ENCODE peak calls at places on chromosomes 12 and 14, in four cellular contexts. D is neural progenitor cell, U is lower lobe of right lung, G is tibial artery. R is an unnamed sample.
A peak's percentile ranks its signal among the peaks of the same experiment; 100 is the strongest.

GRCh38 chr12:6062427-6063378 is 61.8 kb downstream of the VWF start:
- DNase-seq in D (peak; percentile 69), U (peak; percentile 63), G (no peak), R (peak; percentile 69)

GRCh38 chr12:50488801-50489200 is 16.0 kb upstream of the DIP2B start:
- DNase-seq in D (no peak), U (no peak), G (no peak), R (no peak)

GRCh38 chr12:121893901-121894540 is 5.4 kb downstream of the PSMD9 start:
- DNase-seq in D (no peak), U (no peak), G (no peak), R (peak; percentile 52)

GRCh38 chr12:26831959-26832816 is 806 bp downstream of the ITPR2 start:
- DNase-seq in D (peak; percentile 66), U (peak; percentile 76), G (peak; percentile 82), R (peak; percentile 66)

GRCh38 chr12:28089363-28089762 is 100.9 kb upstream of the CCDC91 start:
- DNase-seq in D (peak; percentile 27), U (no peak), G (no peak), R (no peak)

GRCh38 chr12:106416273-106416672 is 58.7 kb downstream of the POLR3B start:
- DNase-seq in D (peak; percentile 76), U (no peak), G (no peak), R (no peak)

GRCh38 chr12:52074656-52075408 is 4.7 kb upstream of the SMIM41 start:
- DNase-seq in D (no peak), U (peak; percentile 37), G (no peak), R (no peak)

GRCh38 chr14:92495041-92495440 is 18.5 kb upstream of the RIN3 start:
- DNase-seq in D (peak; percentile 11), U (no peak), G (no peak), R (peak; percentile 2)

GRCh38 chr12:49496417-49497360 is 42.1 kb upstream of the KCNH3 start:
- DNase-seq in D (peak; percentile 5), U (no peak), G (no peak), R (no peak)

GRCh38 chr14:62133776-62134175 is 371.6 kb downstream of the SNAPC1 start:
- DNase-seq in D (no peak), U (no peak), G (no peak), R (no peak)

GRCh38 chr12:104877107-104877705 is 80.9 kb downstream of the SLC41A2 start:
- DNase-seq in D (peak; percentile 20), U (no peak), G (no peak), R (no peak)

GRCh38 chr12:106123551-106123991 is 15.2 kb downstream of the NUAK1 start:
- DNase-seq in D (no peak), U (no peak), G (peak; percentile 89), R (no peak)

GRCh38 chr12:115255962-115256361 is 572.0 kb upstream of the TBX3 start:
- DNase-seq in D (no peak), U (no peak), G (no peak), R (no peak)

GRCh38 chr12:105060715-105061378 is 23.4 kb downstream of the ALDH1L2 start:
- DNase-seq in D (no peak), U (no peak), G (no peak), R (no peak)

GRCh38 chr12:110424237-110424636 is 20.7 kb upstream of the ANAPC7 start:
- DNase-seq in D (peak; percentile 11), U (no peak), G (no peak), R (no peak)

GRCh38 chr14:24695265-24696241 is 61.6 kb upstream of the GZMB start:
- DNase-seq in D (no peak), U (no peak), G (no peak), R (peak; percentile 15)

GRCh38 chr12:25958254-25959068 is at the start of gene RASSF8:
- DNase-seq in D (peak; percentile 95), U (peak; percentile 79), G (peak; percentile 85), R (peak; percentile 60)

GRCh38 chr12:51371295-51371953 is 19.8 kb downstream of the GALNT6 start:
- DNase-seq in D (peak; percentile 90), U (no peak), G (peak; percentile 90), R (no peak)

GRCh38 chr14:36946872-36947271 is 225.5 kb downstream of the SLC25A21 start:
- DNase-seq in D (no peak), U (no peak), G (no peak), R (no peak)
- H3K4me1 ChIP-seq in D (no peaks in the 10 kb centered on the region), U (no peaks in the 10 kb centered on the region), G (no peaks in the 10 kb centered on the region), R (no peaks in the 10 kb centered on the region)

GRCh38 chr12:54033980-54034783 is 1.3 kb downstream of the HOXC5 start:
- DNase-seq in D (no peak), U (no peak), G (peak; percentile 70), R (no peak)
- H3K4me3 ChIP-seq in D (no peak overlapping the region), U (peak overlapping the region; percentile 37), G (peak overlapping the region; percentile 50), R (no peak overlapping the region)

DNA sequence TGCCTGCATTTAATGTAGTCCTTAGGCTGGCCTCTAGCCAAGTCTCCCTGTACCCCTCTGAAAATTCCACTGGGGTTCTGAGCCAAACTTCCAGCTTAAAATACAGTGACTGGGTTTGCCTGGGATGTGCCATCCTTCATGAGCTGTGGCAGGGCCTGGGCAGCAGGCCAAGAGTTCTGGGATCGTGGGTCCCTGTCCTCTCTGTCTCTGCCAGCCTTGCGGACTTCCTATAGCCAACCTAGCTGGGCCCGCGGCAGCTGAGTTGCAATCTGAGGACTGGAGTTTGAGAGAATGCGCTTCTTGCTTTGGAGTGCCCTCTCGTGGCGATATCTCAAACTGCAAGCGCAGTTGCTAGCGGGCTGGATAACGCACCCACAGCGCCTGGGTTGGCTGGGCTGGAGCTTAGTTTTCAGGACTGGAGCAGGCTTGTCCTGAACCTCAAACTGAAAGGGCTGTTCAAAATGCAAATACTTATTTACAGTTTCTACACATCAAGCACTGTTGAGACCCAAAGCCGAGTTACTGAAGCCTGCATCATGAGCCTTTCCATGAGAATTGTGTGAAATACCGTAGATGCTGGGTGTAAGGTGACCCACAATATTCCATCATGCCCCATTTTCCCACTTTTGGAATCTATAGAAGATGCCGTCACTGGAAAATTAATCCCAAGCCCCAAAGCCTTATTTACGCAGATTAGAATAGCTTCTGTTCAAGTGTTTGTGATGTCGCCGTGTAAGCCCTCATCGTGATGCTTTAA is 7.3 kb upstream of the IFI27L2 start:
- DNase-seq in D (peak; percentile 89), U (peak; percentile 92), G (peak; percentile 90), R (peak; percentile 96)
- TF ChIP-seq CTCF in D (peak; percentile 88), U (peak; percentile 98), G (peak; percentile 97), R (peak; percentile 97)

DNA sequence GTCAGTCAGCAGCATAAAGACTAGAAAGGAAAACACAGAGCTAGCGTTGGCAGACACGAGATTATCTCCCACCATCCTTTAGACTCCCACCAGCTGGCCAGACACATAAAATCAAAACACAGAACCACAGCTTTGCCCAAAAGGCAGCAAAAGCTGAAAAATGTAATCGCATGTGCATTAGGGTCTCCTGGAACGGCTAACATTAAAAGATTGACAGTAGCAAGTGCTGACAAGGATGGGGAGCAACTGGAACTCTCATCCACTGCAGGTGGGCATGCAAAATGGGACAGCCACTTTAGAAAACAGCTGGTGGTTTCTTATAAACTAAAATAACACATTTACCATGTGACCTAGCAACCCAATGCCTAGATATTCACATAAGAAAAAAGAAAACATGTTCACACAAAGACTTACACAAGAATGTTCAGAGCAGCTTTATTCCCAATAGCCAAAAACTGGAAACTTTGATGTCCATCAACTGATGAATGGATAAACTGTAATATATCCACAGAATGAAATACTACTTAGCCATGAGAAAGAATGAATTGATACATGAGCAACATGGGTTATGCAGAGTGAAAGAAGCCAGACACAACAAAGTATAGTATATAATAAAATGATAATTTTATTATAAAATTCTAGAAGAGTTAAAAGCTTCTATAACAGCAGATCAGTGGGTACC is 37.7 kb downstream of the NCOR2 start:
- DNase-seq in D (no peak), U (no peak), G (no peak), R (no peak)
- H3K4me1 ChIP-seq in D (peaks cover 20% of the 10 kb centered on the region), U (peaks cover 21% of the 10 kb centered on the region), G (no peaks in the 10 kb centered on the region), R (no peaks in the 10 kb centered on the region)

R was measured in mucosa of descending colon.